ENCODE peak calls at places on chromosomes 4 and X, in eight cellular contexts. X is NCI-H82, C is coronary artery, J is substantia nigra, T is endodermal cell, N is NAMALWA, Q is nucleus accumbens, R is NCI-H748 treated with DMSO at 0.1 percent for 48 hours. Y is an unnamed sample.

GRCh38 chrX:74924449-74925209 is 623 bp downstream of the NEXMIF start:
- DNase-seq in N (no peak), R (peak; percentile 39), C (no peak), T (peak; percentile 81), Q (peak; percentile 31), J (no peak), X (peak; percentile 75), Y (no peak)

GRCh38 chrX:113629326-113629725 is 788.7 kb upstream of the AMOT start:
- DNase-seq in N (no peak), R (no peak), Q (no peak), J (no peak), X (no peak), T (no peak), C (no peak), Y (no peak)

GRCh38 chr4:114694770-114695169 is 96.2 kb downstream of the UGT8 start:
- DNase-seq in J (no peak), X (peak; percentile 45), N (peak; percentile 69), T (no peak), R (peak; percentile 13), Q (no peak), C (no peak), Y (no peak)

GRCh38 chr4:152255437-152255836 is 280.5 kb downstream of the FBXW7 start:
- DNase-seq in T (no peak), R (no peak), N (no peak), X (no peak), Q (no peak), C (no peak), J (no peak), Y (no peak)

GRCh38 chr4:88008133-88008621 is 742 bp downstream of the PKD2 start:
- DNase-seq in Q (peak; percentile 31), J (peak; percentile 34), T (peak; percentile 81), N (peak; percentile 10), C (peak; percentile 79), R (peak; percentile 21), X (peak; percentile 58), Y (peak; percentile 49)

GRCh38 chr4:109067509-109068205 is 234.8 kb downstream of the COL25A1 start:
- DNase-seq in X (peak; percentile 28), R (no peak), N (no peak), Q (no peak), J (no peak), C (no peak), T (no peak), Y (no peak)

GRCh38 chr4:38025665-38026064 is 65.5 kb downstream of the PTTG2 start:
- DNase-seq in X (no peak), Q (no peak), R (no peak), T (no peak), C (no peak), J (no peak), N (no peak), Y (no peak)

GRCh38 chr4:87839309-87839946 is 6.7 kb downstream of the MEPE start:
- DNase-seq in R (no peak), Q (no peak), T (peak; percentile 60), N (peak; percentile 51), X (peak; percentile 64), C (no peak), J (peak; percentile 56), Y (no peak)

GRCh38 chr4:89899157-89899556 is 4.5 kb downstream of the MMRN1 start:
- DNase-seq in J (no peak), N (no peak), R (no peak), X (no peak), Q (no peak), C (no peak), T (no peak), Y (no peak)

GRCh38 chr4:145481942-145482208 is 222 bp downstream of the SMAD1 start:
- DNase-seq in Q (no peak), X (no peak), T (no peak), C (no peak), N (no peak), J (no peak), R (no peak), Y (no peak)

Y was measured in left lobe of liver.